ENCODE peak calls at places on chromosomes 6 and 20, in four cellular contexts. F is OCI-LY7, N is fibroblast of pulmonary artery, K is prostate gland. G is an unnamed sample.

GRCh38 chr6:143225929-143226328 is 165.2 kb downstream of the AIG1 start:
- DNase-seq in F (no peak), K (no peak), N (no peak), G (no peak)

GRCh38 chr6:4253604-4254211 is 118.3 kb upstream of the ECI2 start:
- DNase-seq in N (peak; percentile 85), K (peak; percentile 28), F (no peak), G (no peak)

GRCh38 chr20:59291740-59292139 is 8.7 kb upstream of the EDN3 start:
- DNase-seq in F (no peak), N (no peak), K (no peak), G (no peak)

GRCh38 chr20:57821930-57822329 is 112.1 kb upstream of the PMEPA1 start:
- DNase-seq in N (no peak), F (no peak), K (no peak), G (no peak)

GRCh38 chr6:73879466-73879865 is 183.5 kb downstream of the CD109 start:
- DNase-seq in N (no peak), F (no peak), K (no peak), G (no peak)

GRCh38 chr6:146905313-146905712 is 298.9 kb upstream of the STXBP5 start:
- DNase-seq in N (peak; percentile 60), F (no peak), K (peak; percentile 88), G (no peak)

GRCh38 chr6:41239467-41240159 is 11.5 kb downstream of the TREML4 start:
- DNase-seq in K (no peak), F (no peak), N (no peak), G (no peak)

GRCh38 chr6:161498359-161498758 is 224.5 kb upstream of the AGPAT4 start:
- DNase-seq in N (peak; percentile 67), F (no peak), K (no peak), G (no peak)

GRCh38 chr6:144151010-144151727 is 852 bp downstream of the STX11 start:
- DNase-seq in K (no peak), F (peak; percentile 5), N (peak; percentile 16), G (peak; percentile 82)

GRCh38 chr20:10282930-10283556 is 64.4 kb downstream of the SNAP25 start:
- DNase-seq in F (no peak), K (no peak), N (peak; percentile 10), G (no peak)

DNA sequence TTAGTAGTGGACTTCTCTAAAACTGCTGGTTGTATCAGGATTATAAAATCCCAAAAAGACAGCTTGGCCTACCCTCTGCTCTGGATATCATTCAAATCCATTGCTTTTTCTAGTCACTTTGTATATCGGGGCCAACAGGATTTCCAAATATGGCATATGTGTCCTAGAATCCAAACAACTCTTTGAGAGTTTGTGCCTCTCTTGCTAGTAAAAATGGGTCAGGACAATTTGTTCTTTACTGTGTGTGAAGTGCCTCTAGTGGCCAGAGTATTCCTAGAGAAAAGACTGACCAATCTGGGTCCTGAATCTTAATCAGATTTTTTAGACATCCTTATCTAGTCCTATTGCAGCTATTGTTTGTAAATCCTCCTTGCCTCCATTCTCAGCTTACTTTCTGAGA is 33.5 kb upstream of the MANEA start:
- DNase-seq in N (no peak), K (no peak), F (no peak), G (no peak)
- TF ChIP-seq CTCF in N (no peak), K (no peak), F (no peak), G (no peak)

DNA sequence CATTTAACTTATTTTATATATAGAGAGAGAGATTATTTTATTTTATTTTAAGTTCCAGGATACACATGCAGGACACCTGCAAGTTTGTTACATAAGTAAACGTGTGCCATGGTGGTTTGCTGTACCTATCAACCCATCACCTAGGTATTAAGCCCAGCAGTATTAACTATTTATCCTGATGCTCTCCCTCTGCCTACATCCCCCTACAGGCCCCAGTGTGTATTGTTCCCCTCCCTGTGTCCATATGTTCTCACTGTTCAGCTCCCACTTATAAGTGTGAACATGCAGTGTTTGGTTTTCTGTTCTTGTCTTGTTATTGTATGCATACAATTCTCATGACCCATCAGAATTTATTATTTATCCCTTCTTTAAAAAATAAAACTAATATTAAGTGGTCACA is 34.6 kb downstream of the FKBP1C start:
- DNase-seq in N (no peak), K (no peak), F (no peak), G (peak; percentile 5)
- TF ChIP-seq CTCF in N (no peak), K (no peak), F (peak; percentile 57), G (no peak)

DNA sequence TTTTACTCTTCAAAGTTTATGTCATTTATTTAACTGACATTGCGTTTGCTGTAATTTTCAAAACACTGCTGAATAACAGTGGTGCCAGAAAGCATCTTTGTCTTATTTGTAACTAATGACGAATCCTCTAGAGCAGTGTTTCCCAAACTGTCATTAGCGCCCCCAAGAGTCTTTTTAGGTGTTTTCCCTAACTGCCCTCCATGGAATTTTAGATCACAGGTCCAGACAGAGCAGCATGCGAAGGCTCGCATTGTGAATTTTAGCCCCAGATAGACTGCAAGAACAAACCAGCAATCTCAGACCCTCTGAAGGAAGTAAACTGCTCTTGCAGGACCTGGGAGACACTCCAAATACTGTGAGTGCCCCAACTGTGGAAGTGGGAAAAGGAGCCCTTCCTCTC is 2.3 kb upstream of the HUS1B start:
- DNase-seq in K (no peak), N (no peak), F (no peak), G (no peak)
- TF ChIP-seq CTCF in K (no peak), N (no peak), F (no peak), G (no peak)

GRCh38 chr6:32153835-32154513 is at the start of gene PPT2:
- DNase-seq in F (peak; percentile 93), K (peak; percentile 80), N (peak; percentile 97), G (peak; percentile 95)

GRCh38 chr6:32154514-32155161 is 697 bp downstream of the PPT2 start:
- DNase-seq in N (peak; percentile 72), K (peak; percentile 79), F (peak; percentile 92), G (peak; percentile 81)

GRCh38 chr6:32152414-32153251 is 894 bp upstream of the PRRT1 start:
- DNase-seq in N (peak; percentile 29), F (no peak), K (no peak), G (no peak)

GRCh38 chr6:32151885-32152311 is at the start of gene PRRT1:
- DNase-seq in F (no peak), K (no peak), N (no peak), G (peak; percentile 10)

DNA sequence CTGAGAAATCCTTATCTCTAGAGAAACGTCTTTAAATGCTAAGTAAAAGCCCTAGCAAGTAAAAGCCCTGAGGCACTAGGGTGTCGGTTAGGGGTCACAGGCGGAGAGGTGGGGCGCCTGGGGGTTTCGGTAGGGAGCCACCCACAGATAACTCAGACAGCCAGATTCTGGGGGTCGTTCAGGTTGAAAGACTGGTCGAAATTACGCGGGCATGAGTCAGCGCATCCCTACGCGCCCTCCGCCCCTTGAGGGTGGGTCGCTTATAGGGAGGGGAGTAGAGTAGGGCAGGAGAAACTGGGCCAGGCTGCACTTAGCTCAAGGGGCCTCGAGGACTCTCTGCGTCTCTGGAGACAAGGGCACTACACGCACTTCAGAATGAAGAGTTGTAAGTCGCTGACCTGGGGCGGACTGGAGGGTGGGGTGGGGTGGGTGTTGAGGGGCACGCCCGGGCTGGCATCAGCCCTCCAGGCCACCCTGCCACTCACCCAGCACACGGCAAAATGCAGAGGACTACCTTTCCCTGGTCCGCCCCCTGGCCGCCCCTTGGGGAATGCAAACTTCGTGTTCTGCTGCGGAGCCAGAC is 598 bp upstream of the PPT2 start:
- DNase-seq in K (no peak), N (no peak), F (no peak), G (peak; percentile 28)
- TF ChIP-seq CTCF in K (no peak), N (peak; percentile 21), F (no peak), G (no peak)

DNA sequence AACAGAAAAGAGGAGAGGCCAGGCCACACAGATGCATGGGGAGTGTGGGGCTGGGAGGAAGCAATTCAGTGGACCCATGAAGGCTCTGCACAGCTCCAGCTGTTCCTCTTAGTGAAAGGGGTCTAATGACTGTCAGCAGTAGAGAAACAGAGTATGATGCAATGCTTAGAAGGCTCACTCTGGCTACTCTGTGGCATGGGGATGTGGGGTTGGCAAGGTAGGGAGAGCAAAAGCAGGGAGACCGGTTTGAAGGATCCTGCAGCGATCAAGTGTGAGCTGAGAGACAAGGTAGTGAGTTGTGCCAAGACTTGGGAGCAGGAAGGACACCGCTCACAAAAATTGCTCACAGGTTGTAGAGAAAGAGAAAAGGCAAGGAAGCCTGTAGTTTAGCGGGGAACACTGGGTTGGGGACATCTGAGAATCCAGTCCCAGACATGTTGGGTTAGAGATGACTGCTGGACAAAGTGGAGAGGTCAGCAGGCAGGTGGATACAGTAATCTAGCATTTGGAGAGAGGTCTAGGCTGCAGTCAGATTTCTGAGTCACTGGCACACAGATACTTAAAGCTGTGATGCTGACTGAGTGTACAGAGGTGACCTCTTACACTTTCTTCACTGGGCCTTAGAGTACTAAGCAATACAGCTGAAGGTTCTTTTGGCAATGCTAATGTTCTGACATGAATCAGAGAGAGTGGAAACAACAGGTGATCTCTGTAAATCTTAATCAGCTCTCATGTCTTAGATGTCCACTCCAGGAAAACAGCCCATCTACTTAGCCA is 27.1 kb downstream of the NAPB start:
- DNase-seq in N (no peak), F (no peak), K (no peak), G (no peak)
- TF ChIP-seq CTCF in N (no peak), F (no peak), K (no peak), G (no peak)

DNA sequence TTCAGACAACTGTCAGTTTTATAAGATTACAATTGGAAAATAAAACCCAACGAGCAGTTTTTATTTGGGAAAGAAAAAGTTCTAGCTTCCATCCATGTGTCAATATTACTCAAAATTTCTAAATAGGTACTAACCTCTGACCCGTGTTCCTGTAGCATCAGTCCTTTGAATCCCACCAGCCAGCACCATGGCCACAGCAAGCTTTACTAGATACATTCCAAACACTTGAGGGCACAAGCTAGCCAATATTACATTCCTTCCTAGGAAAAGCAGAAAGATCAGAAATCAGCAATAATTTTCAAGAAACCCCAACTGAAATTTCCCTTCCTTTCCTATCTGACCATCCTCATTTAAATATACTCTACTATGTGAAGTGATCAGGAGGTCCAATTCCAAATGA is 19.2 kb downstream of the ASF1A start:
- DNase-seq in N (no peak), K (no peak), F (no peak), G (no peak)
- TF ChIP-seq CTCF in N (no peak), K (no peak), F (no peak), G (no peak)

GRCh38 chr6:617485-618100 is 39.3 kb downstream of the HUS1B start:
- DNase-seq in K (peak; percentile 52), F (no peak), N (no peak), G (peak; percentile 10)
- TF ChIP-seq CTCF in K (no peak), F (peak; percentile 38), N (no peak), G (no peak)

G was measured in activated CD8-positive, alpha-beta T cell treated with anti-CD3 and anti-CD28 coated beads for 36 hours.